ENCODE peak calls at places on chromosomes 12 and 14, in nine cellular contexts. R is NCI-H2171, Q is RPMI7951, X is GM20000, S is fibroblast of the aortic adventitia, I is AG10803, D is activated T-helper 1 cell treated with Interleukin-2 at 50 U/mL for 16 hours, B is lung, A is G401. G is an unnamed sample.

GRCh38 chr14:41607966-41608663 is 1.4 kb downstream of the LRFN5 start:
- DNase-seq in Q (no peak), S (peak; percentile 21), R (peak; percentile 42), I (no peak), X (no peak), A (peak; percentile 19), D (no peak), B (no peak), G (no peak)

GRCh38 chr14:102234331-102235264 is 70.4 kb downstream of the MOK start:
- DNase-seq in Q (peak; percentile 72), A (no peak), I (no peak), S (peak; percentile 54), D (no peak), B (no peak), X (no peak), R (peak; percentile 26), G (no peak)

GRCh38 chr12:31406345-31406744 is 80.4 kb upstream of the SINHCAF start:
- DNase-seq in I (no peak), D (no peak), S (no peak), Q (no peak), A (no peak), R (no peak), X (peak; percentile 54), B (no peak), G (no peak)

GRCh38 chr12:91778938-91779400 is 366.7 kb downstream of the BTG1 start:
- DNase-seq in D (peak; percentile 6), R (no peak), X (peak; percentile 65), A (no peak), Q (peak; percentile 94), B (no peak), I (peak; percentile 84), S (peak; percentile 82), G (peak; percentile 24)

GRCh38 chr12:122903704-122904034 is 7.7 kb upstream of the VPS37B start:
- DNase-seq in A (no peak), S (no peak), X (no peak), Q (no peak), I (no peak), B (no peak), D (no peak), R (no peak), G (no peak)

GRCh38 chr12:26287666-26288408 is 92.5 kb downstream of the SSPN start:
- DNase-seq in X (no peak), B (no peak), A (peak; percentile 97), D (no peak), Q (peak; percentile 47), I (peak; percentile 76), R (no peak), S (peak; percentile 84), G (no peak)

GRCh38 chr12:39441963-39442894 is 691 bp downstream of the KIF21A start:
- DNase-seq in B (peak; percentile 36), D (peak; percentile 4), X (peak; percentile 46), A (peak; percentile 71), S (peak; percentile 25), Q (peak; percentile 33), R (peak; percentile 48), I (peak; percentile 17), G (peak; percentile 44)

GRCh38 chr14:104373855-104374717 is 205.5 kb upstream of the C14orf180 start:
- DNase-seq in S (no peak), A (no peak), R (no peak), B (no peak), X (no peak), D (no peak), Q (no peak), I (no peak), G (no peak)

GRCh38 chr12:122097641-122098364 is 19.2 kb downstream of the MLXIP start:
- DNase-seq in D (no peak), Q (no peak), A (no peak), S (peak; percentile 82), B (peak; percentile 83), I (no peak), R (no peak), X (no peak), G (peak; percentile 92)